ENCODE peak calls at places on chromosomes 2 and 18, in four cellular contexts. T, P, L and R are unnamed samples. For H3K79me2, the result is how much of the 10 kb centered on the place peaks cover.

GRCh38 chr2:234136461-234136860 is 86.0 kb downstream of the SPP2 start:
- DNase-seq in T (peak), P (peak), L (peak), R (no peak)

GRCh38 chr2:138906549-138906948 is 126.4 kb upstream of the NXPH2 start:
- DNase-seq in T (no peak), P (no peak), L (no peak), R (no peak)

GRCh38 chr2:202121532-202122166 is 48.6 kb downstream of the KIAA2012 start:
- DNase-seq in T (no peak), P (no peak), L (no peak), R (no peak)

GRCh38 chr2:219022616-219023015 is 18.7 kb downstream of the CFAP65 start:
- DNase-seq in T (no peak), P (no peak), L (no peak), R (no peak)

GRCh38 chr2:29749843-29750242 is 171.5 kb downstream of the ALK start:
- DNase-seq in T (no peak), P (no peak), L (no peak), R (no peak)

GRCh38 chr2:230441188-230441897 is 25.3 kb downstream of the SP100 start:
- DNase-seq in T (no peak), P (peak), L (no peak), R (peak)

GRCh38 chr2:232338759-232339106 is 39.8 kb upstream of the ALPP start:
- DNase-seq in T (no peak), P (no peak), L (no peak), R (no peak)

GRCh38 chr18:3514312-3515216 is 64.6 kb downstream of the TGIF1 start:
- DNase-seq in T (no peak), P (no peak), L (no peak), R (peak)

GRCh38 chr18:33873127-33873526 is 295.1 kb downstream of the ASXL3 start:
- DNase-seq in T (no peak), P (peak), L (no peak), R (no peak)

GRCh38 chr18:31610841-31611240 is 19.2 kb downstream of the TTR start:
- DNase-seq in T (no peak), P (peak), L (peak), R (no peak)

GRCh38 chr2:164061129-164061746 is 325.4 kb upstream of the FIGN start:
- DNase-seq in T (no peak), P (peak), L (peak), R (no peak)

GRCh38 chr2:151946856-151947523 is 118.8 kb upstream of the ARL5A start:
- DNase-seq in T (no peak), P (peak), L (peak), R (peak)

GRCh38 chr2:85516649-85517389 is 22.1 kb upstream of the MAT2A start:
- DNase-seq in T (peak), P (no peak), L (peak), R (no peak)

GRCh38 chr18:74722237-74722636 is 124.6 kb downstream of the ZNF407 start:
- DNase-seq in T (no peak), P (no peak), L (no peak), R (peak)

GRCh38 chr2:47274780-47275117 is 119.6 kb upstream of the STPG4 start:
- DNase-seq in T (no peak), P (no peak), L (no peak), R (no peak)

GRCh38 chr2:24337958-24338357 is 22.4 kb downstream of the ITSN2 start:
- DNase-seq in T (no peak), P (no peak), L (peak), R (no peak)

GRCh38 chr2:120230515-120231471 is 7.6 kb upstream of the TMEM185B start:
- DNase-seq in T (peak), P (peak), L (peak), R (no peak)

GRCh38 chr2:98216611-98217010 is 129.6 kb downstream of the VWA3B start:
- DNase-seq in T (no peak), P (no peak), L (no peak), R (no peak)

GRCh38 chr2:41859615-41860014 is 188.2 kb upstream of the PKDCC start:
- DNase-seq in T (peak), P (no peak), L (no peak), R (no peak)

GRCh38 chr2:43251171-43251731 is 24.8 kb upstream of the ZFP36L2 start:
- DNase-seq in T (no peak), P (no peak), L (peak), R (peak)

GRCh38 chr2:233358864-233359386 is 4.6 kb downstream of the DGKD start:
- DNase-seq in T (no peak), P (no peak), L (no peak), R (no peak)

GRCh38 chr2:45069711-45070664 is 60.7 kb upstream of the SIX2 start:
- DNase-seq in T (no peak), P (no peak), L (no peak), R (no peak)

GRCh38 chr2:226691265-226691664 is 108.4 kb downstream of the IRS1 start:
- DNase-seq in T (peak), P (no peak), L (no peak), R (peak)

GRCh38 chr2:158191569-158191968 is 89.9 kb downstream of the UPP2 start:
- DNase-seq in T (no peak), P (no peak), L (no peak), R (peak)

GRCh38 chr2:157868993-157869392 is 7.1 kb downstream of the ACVR1 start:
- DNase-seq in T (no peak), P (no peak), L (no peak), R (peak)

DNA sequence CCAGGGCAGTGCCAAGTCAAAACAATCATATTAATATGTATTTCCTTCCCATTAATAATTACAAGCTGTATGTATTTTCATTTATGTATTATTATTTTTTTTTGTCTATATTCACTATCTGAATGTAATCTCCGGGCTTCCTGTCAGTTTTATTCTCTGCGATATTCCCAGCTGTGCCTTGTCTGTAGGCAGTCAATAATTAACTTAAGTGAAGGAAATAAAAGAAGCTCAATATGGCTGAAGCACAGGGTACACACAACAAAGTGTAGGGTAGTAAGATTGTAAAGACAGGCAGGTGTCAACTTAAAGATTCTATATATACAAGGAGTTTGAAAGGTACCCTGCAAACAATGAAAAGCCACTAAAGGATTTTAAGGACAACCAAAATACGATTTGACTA is 122.9 kb downstream of the ROCK1 start:
- DNase-seq in T (no peak), P (no peak), L (no peak), R (no peak)
- H3K79me2 ChIP-seq in T (under half), P (under half), L (under half), R (under half)

DNA sequence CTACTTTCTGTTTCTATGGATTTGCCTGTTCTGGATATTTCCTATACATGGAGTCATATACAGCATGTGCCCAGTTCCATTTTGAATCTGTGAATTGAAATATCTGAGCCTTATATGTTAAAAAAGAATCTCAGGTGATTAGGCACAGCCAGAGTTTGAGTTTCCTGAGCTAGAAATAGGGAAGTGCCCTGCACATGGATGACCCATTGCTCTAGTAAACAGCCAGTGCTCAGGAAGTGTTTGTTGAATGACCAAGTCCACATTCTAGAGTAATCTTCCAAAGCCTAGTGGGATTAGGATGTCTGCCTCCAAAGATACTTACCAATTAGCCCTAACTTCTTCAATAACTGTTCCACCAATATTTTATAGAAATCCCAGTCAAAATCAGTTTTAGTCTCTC is 165.8 kb downstream of the SETBP1 start:
- DNase-seq in T (no peak), P (no peak), L (no peak), R (no peak)
- H3K79me2 ChIP-seq in T (under half), P (under half), L (under half), R (under half)

GRCh38 chr2:20208487-20208882 is 16.4 kb downstream of the SDC1 start:
- DNase-seq in T (no peak), P (peak), L (peak), R (no peak)
- H3K79me2 ChIP-seq in T (under half), P (under half), L (half or more), R (under half)

DNA sequence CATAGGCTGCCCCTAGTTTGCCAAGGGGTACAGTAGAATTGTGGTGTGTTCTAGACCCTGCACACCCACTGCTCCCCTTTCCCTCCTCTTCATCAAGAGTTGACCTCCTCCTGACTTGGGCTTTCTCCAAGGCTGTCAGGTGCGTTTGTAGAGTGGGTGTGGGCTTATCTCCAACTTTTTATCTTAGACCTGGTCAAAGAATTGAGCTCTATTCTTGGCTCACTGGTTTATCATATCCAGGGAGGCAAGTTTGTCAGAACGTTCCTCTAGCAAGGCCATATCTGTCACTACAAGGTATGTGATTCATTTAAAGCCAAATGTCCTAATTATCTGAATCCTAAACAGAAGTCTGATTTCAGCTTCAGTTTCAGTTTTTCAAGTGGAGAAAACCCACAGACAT is 117.2 kb upstream of the MGAT5 start:
- DNase-seq in T (no peak), P (no peak), L (no peak), R (no peak)
- H3K79me2 ChIP-seq in T (under half), P (under half), L (half or more), R (under half)

GRCh38 chr2:131039535-131039907 is 53.7 kb downstream of the FAM168B start:
- DNase-seq in T (no peak), P (no peak), L (no peak), R (no peak)
- H3K79me2 ChIP-seq in T (under half), P (under half), L (under half), R (under half)